ENCODE peak calls at places on chromosomes 13 and 19, in ten cellular contexts. F is NCI-H1092, S is GM04503, K is occipital lobe, O is heart left ventricle, G is HEK293T, C is EH, I is fibroblast of villous mesenchyme, J is AG09309, Q is fibroblast of pulmonary artery. E is an unnamed sample.
A peak's percentile ranks its signal among the peaks of the same experiment; 100 is the strongest.

GRCh38 chr13:90201198-90201597 is 1146.3 kb upstream of the MIR17HG start:
- DNase-seq in F (no peak), S (no peak), K (no peak), O (peak; percentile 52), G (no peak), C (no peak), I (peak; percentile 29), J (no peak), Q (peak; percentile 29), E (no peak)

GRCh38 chr13:52428295-52428694 is 22.1 kb downstream of the VPS36 start:
- DNase-seq in F (no peak), S (no peak), K (no peak), O (no peak), G (no peak), C (peak; percentile 5), I (peak; percentile 9), J (no peak), Q (peak; percentile 75), E (no peak)

GRCh38 chr19:15945301-15945700 is 3.5 kb upstream of the OR10H4 start:
- DNase-seq in F (no peak), S (no peak), K (no peak), O (no peak), G (no peak), C (no peak), I (no peak), J (no peak), Q (no peak), E (no peak)

GRCh38 chr19:33668968-33669367 is 47.2 kb downstream of the CHST8 start:
- DNase-seq in F (no peak), S (no peak), K (no peak), O (no peak), G (no peak), C (no peak), I (no peak), J (no peak), Q (no peak), E (no peak)

GRCh38 chr19:37932985-37933953 is 26.3 kb downstream of the SIPA1L3 start:
- DNase-seq in F (no peak), S (peak; percentile 3), K (no peak), O (no peak), G (no peak), C (peak; percentile 68), I (no peak), J (no peak), Q (peak; percentile 34), E (no peak)

GRCh38 chr13:52141299-52141698 is 12.4 kb upstream of the NEK5 start:
- DNase-seq in F (no peak), S (no peak), K (no peak), O (no peak), G (no peak), C (no peak), I (peak; percentile 6), J (no peak), Q (no peak), E (no peak)

GRCh38 chr19:42563352-42564210 is 31.1 kb downstream of the CEACAM8 start:
- DNase-seq in F (peak; percentile 11), S (peak; percentile 4), K (peak; percentile 22), O (peak; percentile 38), G (peak; percentile 62), C (peak; percentile 48), I (peak; percentile 44), J (peak; percentile 10), Q (peak; percentile 58), E (peak; percentile 83)

GRCh38 chr13:63288576-63288975 is 1872.9 kb upstream of the PCDH20 start:
- DNase-seq in F (no peak), S (peak; percentile 2), K (no peak), O (no peak), G (no peak), C (peak; percentile 86), I (no peak), J (peak; percentile 0), Q (peak; percentile 21), E (no peak)

GRCh38 chr13:106028916-106029315 is 506.5 kb downstream of the EFNB2 start:
- DNase-seq in F (no peak), S (peak; percentile 31), K (no peak), O (no peak), G (no peak), C (peak; percentile 74), I (peak; percentile 3), J (no peak), Q (no peak), E (no peak)

GRCh38 chr19:10830941-10831779 is 4.9 kb downstream of the TMED1 start:
- DNase-seq in F (no peak), S (no peak), K (no peak), O (no peak), G (no peak), C (no peak), I (no peak), J (no peak), Q (no peak), E (no peak)

GRCh38 chr19:35030257-35031071 is at the start of gene SCN1B:
- DNase-seq in F (no peak), S (no peak), K (peak; percentile 69), O (peak; percentile 74), G (peak; percentile 75), C (peak; percentile 78), I (peak; percentile 72), J (no peak), Q (peak; percentile 64), E (peak; percentile 70)

GRCh38 chr13:90396266-90396665 is 951.2 kb upstream of the MIR17HG start:
- DNase-seq in F (no peak), S (no peak), K (no peak), O (no peak), G (no peak), C (no peak), I (no peak), J (no peak), Q (no peak), E (no peak)

GRCh38 chr13:98482476-98483444 is 94.1 kb downstream of the STK24 start:
- DNase-seq in F (no peak), S (no peak), K (no peak), O (peak; percentile 86), G (no peak), C (peak; percentile 77), I (peak; percentile 93), J (no peak), Q (peak; percentile 57), E (peak; percentile 53)

GRCh38 chr19:46958542-46958941 is 61.1 kb upstream of the NPAS1 start:
- DNase-seq in F (no peak), S (peak; percentile 89), K (no peak), O (no peak), G (no peak), C (peak; percentile 88), I (peak; percentile 81), J (no peak), Q (peak; percentile 81), E (no peak)

GRCh38 chr19:15498910-15499309 is 9.4 kb upstream of the CYP4F22 start:
- DNase-seq in F (no peak), S (no peak), K (no peak), O (no peak), G (peak; percentile 31), C (no peak), I (no peak), J (no peak), Q (no peak), E (no peak)

GRCh38 chr19:37251308-37252229 is 33.6 kb downstream of the ZNF383 start:
- DNase-seq in F (peak; percentile 94), S (peak; percentile 95), K (peak; percentile 93), O (peak; percentile 91), G (peak; percentile 74), C (peak; percentile 95), I (peak; percentile 96), J (peak; percentile 98), Q (peak; percentile 95), E (peak; percentile 99)

GRCh38 chr13:75181906-75182305 is 300.1 kb downstream of the TBC1D4 start:
- DNase-seq in F (no peak), S (no peak), K (no peak), O (no peak), G (no peak), C (peak; percentile 91), I (peak; percentile 32), J (peak; percentile 31), Q (peak; percentile 92), E (no peak)

GRCh38 chr13:35534343-35534742 is 57.9 kb upstream of the MAB21L1 start:
- DNase-seq in F (no peak), S (no peak), K (no peak), O (no peak), G (no peak), C (no peak), I (no peak), J (no peak), Q (no peak), E (no peak)

GRCh38 chr13:107434347-107434746 is 781.0 kb downstream of the LIG4 start:
- DNase-seq in F (no peak), S (no peak), K (no peak), O (no peak), G (no peak), C (no peak), I (no peak), J (no peak), Q (no peak), E (no peak)

GRCh38 chr13:92807343-92807742 is 419.3 kb upstream of the GPC6 start:
- DNase-seq in F (no peak), S (no peak), K (no peak), O (no peak), G (no peak), C (peak; percentile 14), I (no peak), J (no peak), Q (peak; percentile 48), E (no peak)

GRCh38 chr13:25874064-25874737 is 177.6 kb downstream of the SHISA2 start:
- DNase-seq in F (no peak), S (no peak), K (no peak), O (no peak), G (no peak), C (no peak), I (no peak), J (no peak), Q (no peak), E (no peak)

GRCh38 chr13:114143806-114144605 is 11.6 kb upstream of the RASA3 start:
- DNase-seq in F (no peak), S (no peak), K (no peak), O (peak; percentile 11), G (peak; percentile 45), C (no peak), I (no peak), J (no peak), Q (no peak), E (no peak)

GRCh38 chr13:107121793-107122192 is 553.9 kb upstream of the ARGLU1 start:
- DNase-seq in F (no peak), S (no peak), K (no peak), O (no peak), G (no peak), C (no peak), I (no peak), J (no peak), Q (no peak), E (no peak)

GRCh38 chr13:23739597-23739996 is 149.6 kb downstream of the MIPEP start:
- DNase-seq in F (peak; percentile 76), S (no peak), K (no peak), O (no peak), G (no peak), C (no peak), I (no peak), J (no peak), Q (no peak), E (no peak)

GRCh38 chr13:90395348-90395747 is 952.1 kb upstream of the MIR17HG start:
- DNase-seq in F (no peak), S (no peak), K (no peak), O (no peak), G (no peak), C (no peak), I (no peak), J (no peak), Q (no peak), E (no peak)

GRCh38 chr19:6062274-6062673 is 48.0 kb downstream of the RFX2 start:
- DNase-seq in F (no peak), S (no peak), K (no peak), O (peak; percentile 64), G (no peak), C (no peak), I (peak; percentile 61), J (no peak), Q (peak; percentile 40), E (peak; percentile 58)

GRCh38 chr19:4980838-4981680 is 12.1 kb downstream of the KDM4B start:
- DNase-seq in F (no peak), S (no peak), K (no peak), O (no peak), G (no peak), C (no peak), I (no peak), J (no peak), Q (no peak), E (no peak)

GRCh38 chr13:101579291-101579802 is 126.9 kb downstream of the ITGBL1 start:
- DNase-seq in F (no peak), S (no peak), K (no peak), O (no peak), G (no peak), C (peak; percentile 85), I (peak; percentile 85), J (no peak), Q (peak; percentile 51), E (peak; percentile 71)

E was measured in Ammon's horn.